ENCODE peak calls at places on chromosomes 12 and 14, in six cellular contexts. O is stimulated activated CD8-positive, alpha-beta memory T cell treated with anti-CD3 and anti-CD28 coated beads, Interleukin-4, amount 100 ng/mL, for 4 hours; G is COR-L47; C is choroid plexus epithelial cell; B is kidney tubule cell; U is cardiac fibroblast. F is an unnamed sample.

GRCh38 chr12:117343296-117343695 is 18.1 kb downstream of the NOS1 start:
- DNase-seq in O (no peak), U (no peak), C (no peak), B (no peak), G (no peak), F (no peak)

GRCh38 chr12:4648499-4649357 is at the start of the genes AKAP3 and NDUFA9:
- DNase-seq in G (peak), B (peak), O (peak), C (peak), U (peak), F (peak)

GRCh38 chr14:74019408-74019714 is 212 bp downstream of the BBOF1 start:
- DNase-seq in G (no peak), O (no peak), C (no peak), B (no peak), U (no peak), F (no peak)

GRCh38 chr14:57413849-57414248 is 23.5 kb downstream of the NAA30 start:
- DNase-seq in B (no peak), O (no peak), G (no peak), U (no peak), C (no peak), F (no peak)

GRCh38 chr12:124094733-124095132 is 121.7 kb downstream of the ZNF664 start:
- DNase-seq in G (no peak), U (no peak), C (no peak), B (no peak), O (no peak), F (peak)

GRCh38 chr14:23632461-23633159 is 3.6 kb upstream of the DHRS2 start:
- DNase-seq in B (no peak), G (no peak), C (no peak), O (no peak), U (no peak), F (no peak)

GRCh38 chr14:105456736-105457703 is 17.6 kb upstream of the CRIP2 start:
- DNase-seq in U (peak), C (no peak), G (no peak), B (no peak), O (no peak), F (no peak)

GRCh38 chr14:102277874-102278630 is 26.9 kb downstream of the MOK start:
- DNase-seq in O (no peak), G (no peak), C (no peak), U (no peak), B (no peak), F (no peak)

GRCh38 chr12:108523365-108523764 is 8.3 kb downstream of the FICD start:
- DNase-seq in U (no peak), C (no peak), G (no peak), B (no peak), O (no peak), F (no peak)

GRCh38 chr12:1473418-1473817 is 121.0 kb downstream of the FBXL14 start:
- DNase-seq in B (peak), O (no peak), U (no peak), G (no peak), C (peak), F (no peak)

GRCh38 chr12:1681493-1681807 is 9.4 kb upstream of the ADIPOR2 start:
- DNase-seq in C (no peak), G (no peak), O (no peak), B (no peak), U (no peak), F (no peak)

GRCh38 chr14:78524766-78525165 is 354.6 kb downstream of the NRXN3 start:
- DNase-seq in C (no peak), U (no peak), G (no peak), B (no peak), O (no peak), F (no peak)

GRCh38 chr14:33123281-33123680 is 184.6 kb downstream of the NPAS3 start:
- DNase-seq in U (no peak), G (no peak), O (no peak), C (no peak), B (no peak), F (no peak)

GRCh38 chr12:16359512-16360491 is 12.4 kb downstream of the MGST1 start:
- DNase-seq in U (peak), C (peak), O (no peak), B (peak), G (no peak), F (peak)

GRCh38 chr14:70796551-70796950 is 12.8 kb downstream of the MAP3K9 start:
- DNase-seq in G (no peak), B (no peak), U (no peak), O (no peak), C (no peak), F (no peak)

GRCh38 chr12:59040651-59041050 is 120.3 kb upstream of the LRIG3 start:
- DNase-seq in O (no peak), U (peak), C (peak), B (peak), G (peak), F (no peak)

GRCh38 chr12:8906781-8907180 is 7.5 kb upstream of the PHC1 start:
- DNase-seq in G (no peak), U (no peak), C (no peak), B (no peak), O (no peak), F (no peak)

GRCh38 chr12:93582351-93582750 is 9.9 kb downstream of the SOCS2 start:
- DNase-seq in G (no peak), U (no peak), B (no peak), O (no peak), C (no peak), F (no peak)

GRCh38 chr14:76908834-76909233 is 82.6 kb downstream of the LRRC74A start:
- DNase-seq in C (no peak), B (no peak), G (no peak), O (no peak), U (no peak), F (no peak)

GRCh38 chr12:65755596-65755978 is 68.7 kb upstream of the HMGA2 start:
- DNase-seq in C (no peak), O (no peak), U (no peak), B (no peak), G (no peak), F (no peak)

F was measured in NCI-H2081.